ENCODE peak calls at places on chromosomes 13 and 19, in nine cellular contexts. P, D, E, I, W, C, L, G and X are unnamed samples.

GRCh38 chr13:98484289-98485219 is 92.4 kb downstream of the STK24 start:
- DNase-seq in P (peak), D (peak), E (peak), I (peak), W (peak), C (peak), L (peak), G (peak), X (peak)

GRCh38 chr13:108919036-108919907 is 289.9 kb downstream of the MYO16 start:
- DNase-seq in P (peak), D (peak), E (no peak), I (no peak), W (no peak), C (no peak), L (no peak), G (no peak), X (no peak)

GRCh38 chr13:20713014-20713376 is 9.5 kb downstream of the IL17D start:
- DNase-seq in P (no peak), D (peak), E (peak), I (no peak), W (no peak), C (no peak), L (no peak), G (no peak), X (no peak)

GRCh38 chr13:41263261-41263971 is at the start of gene MTRF1:
- DNase-seq in P (peak), D (peak), E (peak), I (peak), W (peak), C (peak), L (peak), G (peak), X (peak)

GRCh38 chr13:113876341-113877148 is 12.7 kb upstream of the GAS6 start:
- DNase-seq in P (no peak), D (no peak), E (no peak), I (no peak), W (no peak), C (no peak), L (no peak), G (no peak), X (no peak)

GRCh38 chr13:90105276-90105675 is 1242.2 kb upstream of the MIR17HG start:
- DNase-seq in P (peak), D (peak), E (no peak), I (no peak), W (no peak), C (peak), L (no peak), G (no peak), X (peak)

GRCh38 chr13:99027260-99027659 is 49.4 kb upstream of the DOCK9 start:
- DNase-seq in P (no peak), D (peak), E (no peak), I (no peak), W (no peak), C (no peak), L (no peak), G (no peak), X (no peak)

GRCh38 chr19:12867120-12868099 is 13.8 kb downstream of the DNASE2 start:
- DNase-seq in P (peak), D (peak), E (peak), I (no peak), W (peak), C (peak), L (no peak), G (no peak), X (peak)

GRCh38 chr13:28413999-28414398 is 80.9 kb downstream of the FLT1 start:
- DNase-seq in P (no peak), D (no peak), E (no peak), I (no peak), W (no peak), C (no peak), L (no peak), G (no peak), X (no peak)

GRCh38 chr13:40996433-40997095 is 22.6 kb downstream of the ELF1 start:
- DNase-seq in P (no peak), D (no peak), E (no peak), I (no peak), W (no peak), C (no peak), L (no peak), G (no peak), X (no peak)

GRCh38 chr13:33263484-33263883 is 22.1 kb downstream of the STARD13 start:
- DNase-seq in P (no peak), D (no peak), E (no peak), I (no peak), W (no peak), C (no peak), L (no peak), G (no peak), X (peak)

GRCh38 chr19:38308006-38308766 is 4.1 kb downstream of the C19orf33 start:
- DNase-seq in P (no peak), D (no peak), E (no peak), I (no peak), W (no peak), C (no peak), L (no peak), G (no peak), X (no peak)

GRCh38 chr19:52270266-52270885 is 989 bp downstream of the ZNF766 start:
- DNase-seq in P (peak), D (no peak), E (peak), I (no peak), W (no peak), C (no peak), L (no peak), G (no peak), X (peak)

GRCh38 chr19:33628921-33629825 is 7.4 kb downstream of the CHST8 start:
- DNase-seq in P (no peak), D (no peak), E (no peak), I (no peak), W (no peak), C (no peak), L (no peak), G (no peak), X (no peak)

GRCh38 chr19:13082192-13083007 is 20.3 kb downstream of the LYL1 start:
- DNase-seq in P (peak), D (peak), E (peak), I (no peak), W (peak), C (peak), L (no peak), G (peak), X (peak)

GRCh38 chr13:23531446-23531845 is 38.8 kb upstream of the TNFRSF19 start:
- DNase-seq in P (no peak), D (no peak), E (no peak), I (no peak), W (no peak), C (no peak), L (no peak), G (no peak), X (no peak)

GRCh38 chr13:33838567-33839131 is 20.7 kb downstream of the RFC3 start:
- DNase-seq in P (peak), D (peak), E (no peak), I (no peak), W (no peak), C (peak), L (no peak), G (no peak), X (no peak)

GRCh38 chr19:57269515-57270250 is 10.6 kb upstream of the ZNF460 start:
- DNase-seq in P (peak), D (peak), E (no peak), I (no peak), W (peak), C (peak), L (no peak), G (no peak), X (peak)

GRCh38 chr19:17170538-17171297 is 44.4 kb upstream of the USE1 start:
- DNase-seq in P (peak), D (no peak), E (no peak), I (no peak), W (no peak), C (no peak), L (no peak), G (no peak), X (no peak)

GRCh38 chr13:98504371-98504963 is 72.4 kb downstream of the STK24 start:
- DNase-seq in P (no peak), D (no peak), E (no peak), I (no peak), W (no peak), C (no peak), L (no peak), G (no peak), X (no peak)

GRCh38 chr13:20676213-20676612 is 27.3 kb upstream of the IL17D start:
- DNase-seq in P (no peak), D (no peak), E (no peak), I (no peak), W (no peak), C (no peak), L (no peak), G (no peak), X (no peak)

GRCh38 chr13:51848674-51849073 is 3.7 kb upstream of the TMEM272 start:
- DNase-seq in P (peak), D (peak), E (no peak), I (no peak), W (no peak), C (peak), L (no peak), G (no peak), X (no peak)

GRCh38 chr19:33998302-33998701 is 174.0 kb upstream of the LSM14A start:
- DNase-seq in P (no peak), D (no peak), E (no peak), I (no peak), W (no peak), C (no peak), L (no peak), G (no peak), X (peak)

GRCh38 chr13:20546559-20546958 is 20.4 kb upstream of the IFT88 start:
- DNase-seq in P (no peak), D (no peak), E (no peak), I (no peak), W (no peak), C (no peak), L (no peak), G (no peak), X (no peak)

GRCh38 chr19:47369923-47370625 is 21.0 kb downstream of the DHX34 start:
- DNase-seq in P (peak), D (peak), E (no peak), I (no peak), W (peak), C (peak), L (no peak), G (no peak), X (peak)

GRCh38 chr13:54033323-54033861 is 1004.8 kb downstream of the OLFM4 start:
- DNase-seq in P (no peak), D (no peak), E (no peak), I (no peak), W (no peak), C (no peak), L (no peak), G (no peak), X (no peak)

GRCh38 chr13:35499131-35500051 is 22.9 kb upstream of the MAB21L1 start:
- DNase-seq in P (no peak), D (no peak), E (peak), I (no peak), W (no peak), C (no peak), L (no peak), G (no peak), X (no peak)

GRCh38 chr13:40916207-40916998 is 102.7 kb downstream of the ELF1 start:
- DNase-seq in P (peak), D (peak), E (no peak), I (no peak), W (peak), C (no peak), L (no peak), G (no peak), X (no peak)

GRCh38 chr19:8501968-8502367 is 472 bp downstream of the PRAM1 start:
- DNase-seq in P (no peak), D (no peak), E (no peak), I (no peak), W (no peak), C (no peak), L (no peak), G (no peak), X (no peak)

DNA sequence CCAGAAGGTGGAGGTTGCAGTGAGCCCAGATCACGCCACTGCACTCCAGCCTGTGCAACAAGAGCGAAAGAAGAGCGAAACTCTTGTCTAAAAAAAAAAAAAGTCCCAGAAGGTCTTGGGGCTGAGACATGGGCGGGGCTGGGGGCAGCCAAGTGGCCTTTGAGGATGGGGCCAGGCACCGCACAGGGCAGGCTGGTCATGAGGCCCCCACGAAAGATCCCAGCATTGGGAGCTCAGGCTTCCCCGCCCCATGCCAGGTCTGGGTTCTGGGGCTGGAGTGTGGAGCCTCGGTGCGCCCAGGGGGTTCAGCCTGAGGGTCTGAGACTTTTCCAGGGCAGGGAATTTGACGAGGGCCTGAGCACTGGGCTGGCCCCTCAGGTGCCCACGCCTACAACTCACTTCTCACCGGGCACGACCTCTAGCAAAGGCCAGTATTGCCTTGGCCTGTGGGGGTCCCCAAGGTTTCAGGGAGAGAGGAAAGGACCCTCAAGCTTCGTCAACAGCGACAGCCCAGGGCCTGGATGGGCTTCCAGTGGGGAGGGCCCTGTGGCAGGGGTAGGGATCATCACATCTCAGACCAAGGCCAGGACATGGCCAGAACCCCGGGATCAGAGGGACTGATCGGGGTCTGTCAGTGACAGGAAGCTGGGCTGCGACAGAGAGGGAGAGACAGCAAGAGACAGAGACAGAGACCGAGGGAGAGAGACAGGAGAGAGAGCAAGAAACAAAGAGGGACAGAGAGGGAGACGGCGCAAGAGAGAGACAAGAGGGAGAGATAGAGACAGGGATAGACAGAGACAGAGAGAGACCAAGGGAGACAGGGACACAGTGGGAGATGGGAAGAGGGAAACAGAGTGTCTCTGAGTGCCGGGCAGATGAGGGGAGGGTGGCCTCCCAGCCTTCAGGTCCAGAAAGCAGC is 7.5 kb upstream of the MEX3D start:
- DNase-seq in P (no peak), D (no peak), E (no peak), I (no peak), W (no peak), C (no peak), L (no peak), G (no peak), X (no peak)
- TF ChIP-seq CTCF in P (no peak), D (no peak), E (no peak), I (no peak), W (no peak), C (no peak), L (no peak), G (no peak), X (no peak)

GRCh38 chr19:19738564-19738963 is 5.7 kb upstream of the ZNF14 start:
- DNase-seq in P (no peak), D (no peak), E (no peak), I (no peak), W (no peak), C (no peak), L (no peak), G (no peak), X (no peak)

GRCh38 chr19:19737559-19738332 is 4.8 kb upstream of the ZNF14 start:
- DNase-seq in P (no peak), D (no peak), E (no peak), I (no peak), W (no peak), C (no peak), L (no peak), G (no peak), X (no peak)

GRCh38 chr19:19732579-19733501 is at the start of gene ZNF14:
- DNase-seq in P (peak), D (peak), E (peak), I (peak), W (peak), C (peak), L (peak), G (peak), X (peak)
- TF ChIP-seq CTCF in P (no peak), D (peak), E (peak), I (peak), W (peak), C (peak), L (peak), G (no peak), X (peak)

GRCh38 chr19:5154129-5154798 is 185.4 kb downstream of the KDM4B start:
- DNase-seq in P (peak), D (peak), E (peak), I (no peak), W (no peak), C (peak), L (no peak), G (peak), X (no peak)
- TF ChIP-seq CTCF in P (peak), D (peak), E (peak), I (peak), W (peak), C (peak), L (peak), G (peak), X (peak)

GRCh38 chr13:106506286-106506685 is 29.2 kb downstream of the EFNB2 start:
- DNase-seq in P (no peak), D (no peak), E (no peak), I (no peak), W (no peak), C (no peak), L (no peak), G (no peak), X (no peak)
- TF ChIP-seq CTCF in P (no peak), D (no peak), E (no peak), I (no peak), W (no peak), C (no peak), L (no peak), G (no peak), X (no peak)

GRCh38 chr19:49814010-49814409 is 918 bp upstream of the FUZ start:
- DNase-seq in P (no peak), D (peak), E (no peak), I (no peak), W (no peak), C (no peak), L (no peak), G (no peak), X (no peak)

GRCh38 chr19:49809987-49810389 is 3.1 kb downstream of the FUZ start:
- DNase-seq in P (no peak), D (no peak), E (no peak), I (no peak), W (no peak), C (no peak), L (no peak), G (no peak), X (no peak)

GRCh38 chr19:49812452-49812996 is 568 bp downstream of the FUZ start:
- DNase-seq in P (no peak), D (no peak), E (peak), I (no peak), W (no peak), C (no peak), L (no peak), G (no peak), X (no peak)

GRCh38 chr19:49811328-49811727 is 1.8 kb downstream of the FUZ start:
- DNase-seq in P (no peak), D (no peak), E (no peak), I (no peak), W (no peak), C (no peak), L (no peak), G (no peak), X (no peak)

GRCh38 chr19:49812997-49813861 is at the start of gene FUZ:
- DNase-seq in P (peak), D (peak), E (peak), I (peak), W (peak), C (peak), L (peak), G (peak), X (peak)
- TF ChIP-seq CTCF in P (peak), D (no peak), E (peak), I (peak), W (peak), C (peak), L (peak), G (peak), X (peak)

DNA sequence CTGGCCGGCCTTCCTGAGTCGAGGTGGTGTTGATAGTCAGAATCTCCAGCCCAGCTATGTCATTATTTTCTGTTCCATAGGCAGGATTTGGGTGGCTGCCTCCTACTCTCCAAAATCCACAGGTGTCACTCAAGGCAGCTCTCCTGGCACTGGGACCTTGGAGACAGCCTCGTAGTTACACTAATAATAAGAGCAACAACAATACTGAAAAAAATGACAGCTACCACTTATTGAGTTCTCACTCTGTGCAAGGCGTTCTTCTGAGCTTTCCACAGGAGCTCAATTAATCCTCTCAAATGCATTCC is 12.2 kb upstream of the KLK12 start:
- DNase-seq in P (no peak), D (no peak), E (no peak), I (no peak), W (no peak), C (no peak), L (no peak), G (no peak), X (no peak)
- TF ChIP-seq CTCF in P (no peak), D (no peak), E (no peak), I (no peak), W (no peak), C (no peak), L (no peak), G (no peak), X (no peak)